ENCODE peak calls at places on chromosomes 6 and 20, in eight cellular contexts. P is effector CD4-positive, alpha-beta T cell; C is transverse colon; I is DMS153; N is NCI-H1417; B is body of pancreas; W is AG10803; L is A549. M is an unnamed sample.
A peak's percentile ranks its signal among the peaks of the same experiment; 100 is the strongest.

GRCh38 chr6:82570083-82570482 is 206.5 kb downstream of the TPBG start:
- DNase-seq in P (no peak), N (peak; percentile 94), B (no peak), C (no peak), L (no peak), I (peak; percentile 88), W (no peak), M (no peak)

GRCh38 chr6:157151989-157152388 is 171.3 kb downstream of the TMEM242 start:
- DNase-seq in L (no peak), C (no peak), B (no peak), P (no peak), W (peak; percentile 77), I (no peak), N (no peak), M (no peak)

GRCh38 chr6:34090495-34090894 is 55.4 kb downstream of the GRM4 start:
- DNase-seq in I (no peak), L (no peak), C (no peak), P (no peak), W (no peak), N (peak; percentile 60), B (no peak), M (no peak)

GRCh38 chr20:35339007-35339406 is 46.8 kb upstream of the FAM83C start:
- DNase-seq in P (no peak), L (no peak), W (peak; percentile 97), N (no peak), I (no peak), B (no peak), C (no peak), M (no peak)

GRCh38 chr6:166520905-166521834 is 65.3 kb downstream of the RAMACL start:
- DNase-seq in C (no peak), I (no peak), W (no peak), B (no peak), P (no peak), N (no peak), L (no peak), M (no peak)

GRCh38 chr20:945841-946240 is 29.7 kb upstream of the ANGPT4 start:
- DNase-seq in I (no peak), P (no peak), C (no peak), B (no peak), L (no peak), W (no peak), N (peak; percentile 20), M (no peak)

GRCh38 chr20:47278907-47279348 is 77.6 kb downstream of the ZMYND8 start:
- DNase-seq in C (no peak), P (no peak), I (no peak), N (no peak), L (peak; percentile 62), B (no peak), W (no peak), M (no peak)

GRCh38 chr6:111129003-111129402 is 41.7 kb downstream of the SLC16A10 start:
- DNase-seq in B (peak; percentile 90), I (no peak), W (no peak), N (no peak), C (no peak), L (no peak), P (no peak), M (no peak)

GRCh38 chr6:136564170-136564569 is 13.9 kb upstream of the MAP7 start:
- DNase-seq in I (no peak), B (no peak), W (no peak), N (no peak), C (no peak), L (no peak), P (no peak), M (no peak)

GRCh38 chr20:13819885-13820645 is 35.2 kb downstream of the NDUFAF5 start:
- DNase-seq in L (peak; percentile 73), B (peak; percentile 80), N (peak; percentile 82), W (peak; percentile 67), P (no peak), C (no peak), I (peak; percentile 52), M (no peak)

GRCh38 chr20:38806855-38807655 is 1.6 kb downstream of the PPP1R16B start:
- DNase-seq in W (no peak), B (no peak), N (peak; percentile 81), I (no peak), P (peak; percentile 40), L (no peak), C (peak; percentile 36), M (no peak)

GRCh38 chr6:144007455-144007778 is 642 bp downstream of the PLAGL1 start:
- DNase-seq in W (no peak), N (no peak), C (no peak), I (no peak), P (no peak), L (no peak), B (no peak), M (no peak)

GRCh38 chr20:23341073-23341472 is 9.5 kb upstream of the NXT1 start:
- DNase-seq in C (no peak), N (no peak), B (no peak), I (no peak), L (no peak), P (no peak), W (no peak), M (no peak)

GRCh38 chr20:2825770-2826169 is 9.6 kb downstream of the TMEM239 start:
- DNase-seq in B (no peak), P (no peak), I (no peak), C (no peak), N (no peak), W (no peak), L (no peak), M (no peak)

GRCh38 chr20:3752386-3752759 is 15.2 kb downstream of the ADISSP start:
- DNase-seq in L (no peak), C (no peak), I (no peak), P (no peak), W (no peak), B (no peak), N (no peak), M (no peak)

GRCh38 chr6:169589293-169589692 is 112.5 kb downstream of the WDR27 start:
- DNase-seq in I (peak; percentile 87), N (peak; percentile 27), L (no peak), B (no peak), C (peak; percentile 51), P (no peak), W (peak; percentile 42), M (no peak)

GRCh38 chr6:141033101-141033500 is 1099.6 kb upstream of the GJE1 start:
- DNase-seq in B (no peak), W (peak; percentile 30), N (no peak), P (no peak), I (no peak), L (no peak), C (no peak), M (no peak)

GRCh38 chr20:33518071-33518470 is 28.2 kb downstream of the CBFA2T2 start:
- DNase-seq in B (no peak), P (no peak), W (peak; percentile 70), C (no peak), N (no peak), L (no peak), I (no peak), M (no peak)

GRCh38 chr6:71886184-71887005 is at the start of gene RIMS1:
- DNase-seq in L (peak; percentile 1), N (peak; percentile 85), B (peak; percentile 34), C (no peak), I (peak; percentile 61), W (peak; percentile 33), P (no peak), M (no peak)

GRCh38 chr6:20409427-20409971 is 7.8 kb downstream of the E2F3 start:
- DNase-seq in N (no peak), L (no peak), W (no peak), C (peak; percentile 27), B (no peak), P (no peak), I (no peak), M (peak; percentile 66)

GRCh38 chr6:13769655-13770053 is 44.7 kb downstream of the MCUR1 start:
- DNase-seq in L (no peak), W (no peak), C (no peak), P (no peak), B (no peak), I (no peak), N (no peak), M (no peak)

GRCh38 chr20:32386091-32386490 is 28.0 kb downstream of the ASXL1 start:
- DNase-seq in W (peak; percentile 55), C (no peak), P (no peak), B (no peak), L (no peak), I (no peak), N (no peak), M (no peak)

GRCh38 chr6:89022747-89023289 is 57.7 kb upstream of the PNRC1 start:
- DNase-seq in C (no peak), P (no peak), L (no peak), W (peak; percentile 70), B (no peak), N (no peak), I (no peak), M (no peak)

GRCh38 chr20:49508435-49509199 is 26.1 kb upstream of the KCNB1 start:
- DNase-seq in I (peak; percentile 7), W (peak; percentile 55), N (peak; percentile 79), C (no peak), P (no peak), B (no peak), L (peak; percentile 52), M (peak; percentile 6)

M was measured in GDM1.